ENCODE peak calls at places on chromosomes 7 and 10, in nine cellular contexts. F is tibial artery, G is H7, D is cardiac muscle cell, O is small intestine, L is tibial nerve, A is psoas muscle, R is colonic mucosa, B is pancreas. W is an unnamed sample.
A peak's percentile ranks its signal among the peaks of the same experiment; 100 is the strongest.

GRCh38 chr7:150849204-150849775 is 3.0 kb upstream of the AOC1 start:
- DNase-seq in B (no peak), D (no peak), G (no peak), O (no peak), F (no peak), R (no peak), L (no peak), A (no peak), W (no peak)

GRCh38 chr10:79393924-79394610 is 46.8 kb downstream of the PPIF start:
- DNase-seq in D (no peak), L (no peak), O (peak; percentile 22), G (no peak), A (no peak), R (no peak), B (peak; percentile 21), F (peak; percentile 19), W (no peak)

GRCh38 chr7:91265693-91266066 is 1.4 kb downstream of the FZD1 start:
- DNase-seq in G (peak; percentile 48), B (peak; percentile 82), A (peak; percentile 13), O (peak; percentile 28), R (peak; percentile 28), F (no peak), D (peak; percentile 18), L (no peak), W (no peak)

GRCh38 chr10:96450514-96451207 is 63.1 kb downstream of the TLL2 start:
- DNase-seq in L (no peak), O (peak; percentile 13), B (no peak), F (no peak), D (peak; percentile 20), A (no peak), G (peak; percentile 82), R (peak; percentile 17), W (no peak)

GRCh38 chr10:127945335-127945734 is 38.4 kb downstream of the PTPRE start:
- DNase-seq in D (no peak), F (no peak), R (peak; percentile 32), L (no peak), O (peak; percentile 44), A (no peak), B (no peak), G (no peak), W (peak; percentile 70)

GRCh38 chr10:119348106-119348505 is 140.7 kb downstream of the GRK5 start:
- DNase-seq in G (no peak), B (no peak), A (no peak), F (no peak), D (no peak), R (no peak), L (no peak), O (no peak), W (no peak)

GRCh38 chr10:130580975-130581374 is 444.8 kb downstream of the GLRX3 start:
- DNase-seq in F (no peak), B (no peak), O (no peak), D (no peak), A (no peak), L (no peak), G (no peak), R (no peak), W (no peak)

GRCh38 chr7:50450691-50451051 is 521 bp upstream of the FIGNL1 start:
- DNase-seq in A (no peak), G (peak; percentile 66), O (peak; percentile 9), L (no peak), D (no peak), R (no peak), F (no peak), B (peak; percentile 62), W (peak; percentile 47)

GRCh38 chr10:81838950-81839349 is 36.0 kb upstream of the NRG3 start:
- DNase-seq in D (peak; percentile 19), A (no peak), L (no peak), G (peak; percentile 44), B (no peak), R (no peak), O (no peak), F (no peak), W (no peak)

GRCh38 chr10:132960071-132960472 is 17.7 kb upstream of the CFAP46 start:
- DNase-seq in L (no peak), F (peak; percentile 19), A (no peak), B (peak; percentile 73), D (peak; percentile 29), G (peak; percentile 59), O (no peak), R (no peak), W (no peak)

GRCh38 chr7:45414226-45414625 is 159.9 kb upstream of the ADCY1 start:
- DNase-seq in A (no peak), F (no peak), O (no peak), D (no peak), R (no peak), G (no peak), L (no peak), B (no peak), W (no peak)

GRCh38 chr10:776772-777171 is 87.3 kb upstream of the DIP2C start:
- DNase-seq in A (no peak), B (no peak), D (no peak), O (no peak), G (peak; percentile 41), L (no peak), R (no peak), F (no peak), W (no peak)

GRCh38 chr10:132492323-132493035 is 45.1 kb upstream of the INPP5A start:
- DNase-seq in B (no peak), O (no peak), F (no peak), L (no peak), D (no peak), A (peak; percentile 31), R (no peak), G (no peak), W (no peak)

GRCh38 chr7:107152011-107152410 is 16.8 kb upstream of the HBP1 start:
- DNase-seq in F (no peak), A (no peak), B (no peak), R (no peak), D (no peak), L (no peak), G (no peak), O (no peak), W (no peak)

GRCh38 chr10:73768881-73769280 is 13.0 kb upstream of the CHCHD1 start:
- DNase-seq in D (no peak), O (no peak), L (no peak), R (no peak), G (peak; percentile 58), B (no peak), A (no peak), F (no peak), W (no peak)

GRCh38 chr10:98429320-98430072 is 14.5 kb upstream of the PYROXD2 start:
- DNase-seq in B (peak; percentile 50), R (no peak), O (no peak), L (no peak), D (no peak), F (no peak), A (no peak), G (no peak), W (no peak)

GRCh38 chr10:98430427-98430826 is 15.4 kb upstream of the PYROXD2 start:
- DNase-seq in D (no peak), O (no peak), A (no peak), F (no peak), L (no peak), R (no peak), B (no peak), G (no peak), W (no peak)

GRCh38 chr10:98433371-98433770 is 13.4 kb downstream of the HPS1 start:
- DNase-seq in D (no peak), L (no peak), O (no peak), F (no peak), A (no peak), R (no peak), G (peak; percentile 1), B (no peak), W (no peak)

GRCh38 chr10:98432330-98432729 is 14.4 kb downstream of the HPS1 start:
- DNase-seq in D (no peak), O (no peak), B (no peak), F (no peak), G (no peak), A (no peak), R (no peak), L (no peak), W (no peak)

GRCh38 chr10:98431016-98431415 is 15.7 kb downstream of the HPS1 start:
- DNase-seq in D (no peak), L (no peak), G (peak; percentile 20), B (peak; percentile 55), F (no peak), R (no peak), O (no peak), A (no peak), W (no peak)
- H3K36me3 ChIP-seq in D (peaks cover 17% of the 10 kb centered on the region), L (peaks cover 98% of the 10 kb centered on the region), G (peaks cover 10% of the 10 kb centered on the region), B (peaks cover 10% of the 10 kb centered on the region), F (peaks cover 95% of the 10 kb centered on the region), R (peaks cover 25% of the 10 kb centered on the region), O (peaks cover 41% of the 10 kb centered on the region), A (no peaks in the 10 kb centered on the region), W (peaks cover 87% of the 10 kb centered on the region)

GRCh38 chr10:102485093-102485785 is 17.3 kb downstream of the ACTR1A start:
- DNase-seq in F (no peak), D (no peak), O (no peak), L (no peak), R (no peak), G (no peak), B (no peak), A (no peak), W (no peak)
- H3K36me3 ChIP-seq in F (peaks cover 100% of the 10 kb centered on the region), D (peaks cover 83% of the 10 kb centered on the region), O (peaks cover 32% of the 10 kb centered on the region), L (peaks cover 100% of the 10 kb centered on the region), R (peaks cover 42% of the 10 kb centered on the region), G (peaks cover 59% of the 10 kb centered on the region), B (peaks cover 10% of the 10 kb centered on the region), A (peaks cover 3% of the 10 kb centered on the region), W (peaks cover 94% of the 10 kb centered on the region)

GRCh38 chr7:139602143-139602722 is 78.7 kb downstream of the CLEC2L start:
- DNase-seq in F (no peak), G (peak; percentile 66), O (peak; percentile 39), A (no peak), L (no peak), B (no peak), R (no peak), D (peak; percentile 56), W (no peak)
- H3K36me3 ChIP-seq in F (peaks cover 85% of the 10 kb centered on the region), G (no peaks in the 10 kb centered on the region), O (peaks cover 15% of the 10 kb centered on the region), A (peaks cover 3% of the 10 kb centered on the region), L (peaks cover 77% of the 10 kb centered on the region), B (no peaks in the 10 kb centered on the region), R (no peaks in the 10 kb centered on the region), D (peaks cover 74% of the 10 kb centered on the region), W (peaks cover 15% of the 10 kb centered on the region)

DNA sequence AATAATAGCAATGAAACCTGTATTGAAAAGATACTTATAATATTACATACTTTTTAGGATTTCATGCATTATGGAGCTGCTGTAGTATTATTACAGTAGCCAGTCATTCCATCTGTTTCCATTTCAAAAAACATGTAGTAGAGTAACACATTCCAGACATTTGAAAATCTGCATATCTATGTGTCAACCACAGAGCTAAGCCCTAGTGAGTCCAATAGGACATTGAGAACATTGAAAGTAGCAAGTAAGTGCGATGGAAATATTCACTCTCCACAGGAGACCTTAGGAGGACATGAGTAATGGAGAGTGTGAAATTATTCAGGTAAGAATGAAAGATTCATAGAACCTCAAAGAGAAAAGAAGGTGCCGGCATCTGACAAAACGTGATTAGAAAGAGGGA is 15.3 kb downstream of the NSMCE4A start:
- DNase-seq in O (no peak), D (no peak), R (no peak), G (no peak), B (no peak), L (no peak), F (no peak), A (no peak), W (no peak)
- H3K36me3 ChIP-seq in O (peaks cover 14% of the 10 kb centered on the region), D (peaks cover 16% of the 10 kb centered on the region), R (no peaks in the 10 kb centered on the region), G (peaks cover 2% of the 10 kb centered on the region), B (peaks cover 2% of the 10 kb centered on the region), L (peaks cover 73% of the 10 kb centered on the region), F (peaks cover 82% of the 10 kb centered on the region), A (peaks cover 2% of the 10 kb centered on the region), W (peaks cover 72% of the 10 kb centered on the region)

GRCh38 chr7:72007018-72007417 is 405.1 kb downstream of the CALN1 start:
- DNase-seq in G (no peak), B (no peak), F (no peak), A (no peak), L (no peak), R (no peak), O (no peak), D (no peak), W (no peak)
- H3K36me3 ChIP-seq in G (no peaks in the 10 kb centered on the region), B (no peaks in the 10 kb centered on the region), F (no peaks in the 10 kb centered on the region), A (no peaks in the 10 kb centered on the region), L (no peaks in the 10 kb centered on the region), R (no peaks in the 10 kb centered on the region), O (no peaks in the 10 kb centered on the region), D (no peaks in the 10 kb centered on the region), W (no peaks in the 10 kb centered on the region)